ENCODE peak calls at places on chromosome 3, in four cellular contexts. Z is PC-3, U is HCT116, J is SK-N-SH. L is an unnamed sample.

GRCh38 chr3:98545940-98546339 is 14.2 kb downstream of the GPR15 start:
- DNase-seq in Z (no peak), U (no peak), J (no peak), L (no peak)

GRCh38 chr3:167487556-167487955 is 13.7 kb upstream of the SERPINI2 start:
- DNase-seq in Z (no peak), U (no peak), J (no peak), L (no peak)

GRCh38 chr3:65672876-65673815 is 365.6 kb downstream of the MAGI1 start:
- DNase-seq in Z (peak), U (peak), J (peak), L (peak)

GRCh38 chr3:52790741-52791140 is 3.9 kb upstream of the ITIH3 start:
- DNase-seq in Z (no peak), U (no peak), J (no peak), L (no peak)

GRCh38 chr3:195462308-195462610 is 19.4 kb upstream of the ACAP2 start:
- DNase-seq in Z (peak), U (no peak), J (no peak), L (no peak)

GRCh38 chr3:140378571-140379340 is 299.1 kb upstream of the TRIM42 start:
- DNase-seq in Z (no peak), U (no peak), J (no peak), L (no peak)

GRCh38 chr3:112803472-112803871 is 43.2 kb downstream of the CD200R1L start:
- DNase-seq in Z (no peak), U (no peak), J (no peak), L (no peak)

GRCh38 chr3:175121225-175121624 is 262.1 kb downstream of the NAALADL2 start:
- DNase-seq in Z (peak), U (peak), J (no peak), L (no peak)

GRCh38 chr3:120622870-120623718 is 27.0 kb downstream of the NDUFB4 start:
- DNase-seq in Z (peak), U (peak), J (no peak), L (peak)

GRCh38 chr3:4782095-4782494 is 197.1 kb upstream of the BHLHE40 start:
- DNase-seq in Z (no peak), U (no peak), J (no peak), L (no peak)

GRCh38 chr3:21705769-21706168 is 45.2 kb downstream of the ZNF385D start:
- DNase-seq in Z (peak), U (no peak), J (no peak), L (no peak)

GRCh38 chr3:171415070-171415469 is 45.1 kb downstream of the TNIK start:
- DNase-seq in Z (peak), U (no peak), J (no peak), L (no peak)

GRCh38 chr3:51955893-51956770 is 951 bp downstream of the GPR62 start:
- DNase-seq in Z (no peak), U (no peak), J (peak), L (no peak)

GRCh38 chr3:23130406-23130805 is 72.7 kb upstream of the UBE2E2 start:
- DNase-seq in Z (no peak), U (no peak), J (no peak), L (no peak)

GRCh38 chr3:174786825-174787224 is 72.3 kb upstream of the NAALADL2 start:
- DNase-seq in Z (no peak), U (no peak), J (no peak), L (no peak)

GRCh38 chr3:125120370-125121122 is 64.7 kb upstream of the HEG1 start:
- DNase-seq in Z (no peak), U (no peak), J (no peak), L (no peak)

GRCh38 chr3:183427206-183428139 is 946 bp downstream of the MCF2L2 start:
- DNase-seq in Z (no peak), U (no peak), J (peak), L (no peak)

GRCh38 chr3:120634539-120634938 is 38.4 kb downstream of the NDUFB4 start:
- DNase-seq in Z (no peak), U (no peak), J (no peak), L (no peak)

GRCh38 chr3:175163686-175164085 is 304.6 kb downstream of the NAALADL2 start:
- DNase-seq in Z (peak), U (no peak), J (no peak), L (no peak)

GRCh38 chr3:115999001-115999400 is 375.7 kb downstream of the GAP43 start:
- DNase-seq in Z (no peak), U (no peak), J (no peak), L (no peak)

GRCh38 chr3:127751163-127751621 is 71.1 kb downstream of the MGLL start:
- DNase-seq in Z (peak), U (no peak), J (peak), L (no peak)
- H3K27ac ChIP-seq in Z (peak), U (no peak), J (no peak), L (no peak)

GRCh38 chr3:197082871-197083270 is 53.3 kb upstream of the MELTF start:
- DNase-seq in Z (no peak), U (no peak), J (no peak), L (no peak)
- H3K4me2 ChIP-seq in Z (no peak), U (no peak), J (no peak), L (no peak)

DNA sequence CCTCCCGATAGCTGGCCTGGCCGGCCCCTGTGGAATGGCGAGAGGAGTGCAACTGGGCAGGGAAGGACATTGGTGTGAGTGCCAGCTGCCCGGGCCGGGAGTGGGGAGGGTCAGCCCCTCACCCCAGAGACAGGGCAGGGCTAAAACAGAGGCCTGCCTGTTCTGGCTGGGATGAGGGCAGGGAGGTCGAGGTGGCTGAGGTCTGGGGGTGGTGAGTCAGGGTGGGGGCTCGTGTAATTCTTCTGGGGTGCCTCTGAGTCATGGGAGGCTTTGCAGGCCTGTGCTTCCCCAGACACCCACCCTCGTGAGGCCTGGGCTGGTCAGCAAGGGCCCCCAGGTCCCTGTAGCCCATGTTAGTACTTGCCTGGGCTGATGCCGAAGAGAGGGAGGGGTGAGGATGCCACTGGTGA is 1.5 kb downstream of the SEMA3B start:
- DNase-seq in Z (no peak), U (no peak), J (no peak), L (no peak)
- H3K27ac ChIP-seq in Z (peak), U (peak), J (no peak), L (no peak)

GRCh38 chr3:45560270-45561020 is 34.1 kb upstream of the LIMD1 start:
- DNase-seq in Z (no peak), U (no peak), J (no peak), L (no peak)
- H3K4me2 ChIP-seq in Z (no peak), U (no peak), J (no peak), L (no peak)

DNA sequence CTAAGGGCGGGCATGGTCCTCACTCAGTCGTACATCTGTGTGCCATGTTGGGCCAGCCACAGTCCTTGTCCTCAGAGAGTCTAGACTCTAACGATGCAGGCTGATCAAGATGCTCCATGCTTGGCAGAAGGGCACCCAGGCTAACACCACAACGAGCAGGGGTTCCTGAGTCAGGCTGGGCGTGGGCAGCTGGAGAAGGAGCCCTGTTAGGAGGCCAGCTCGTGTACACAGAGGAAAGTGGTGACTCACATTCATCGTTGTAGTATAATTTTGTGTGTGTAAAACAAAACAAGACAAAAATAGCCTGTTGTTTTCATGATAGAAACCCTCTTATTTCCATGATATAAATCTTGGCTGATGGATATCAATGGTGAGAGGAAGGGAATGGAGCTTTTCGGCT is 80.9 kb downstream of the CCK start:
- DNase-seq in Z (peak), U (no peak), J (no peak), L (no peak)
- H3K27ac ChIP-seq in Z (peak), U (no peak), J (no peak), L (no peak)

GRCh38 chr3:197953881-197954280 is 3.9 kb downstream of the RPL35A start:
- DNase-seq in Z (no peak), U (no peak), J (no peak), L (no peak)
- H3K4me2 ChIP-seq in Z (peak), U (no peak), J (peak), L (peak)

GRCh38 chr3:47910777-47911440 is 105.3 kb downstream of the MAP4 start:
- DNase-seq in Z (peak), U (peak), J (peak), L (no peak)

GRCh38 chr3:47908744-47909143 is 105.8 kb downstream of the DHX30 start:
- DNase-seq in Z (no peak), U (no peak), J (no peak), L (no peak)

GRCh38 chr3:47912006-47912504 is 104.2 kb downstream of the MAP4 start:
- DNase-seq in Z (no peak), U (no peak), J (no peak), L (no peak)

GRCh38 chr3:47909607-47910006 is 106.6 kb downstream of the MAP4 start:
- DNase-seq in Z (no peak), U (no peak), J (no peak), L (no peak)

DNA sequence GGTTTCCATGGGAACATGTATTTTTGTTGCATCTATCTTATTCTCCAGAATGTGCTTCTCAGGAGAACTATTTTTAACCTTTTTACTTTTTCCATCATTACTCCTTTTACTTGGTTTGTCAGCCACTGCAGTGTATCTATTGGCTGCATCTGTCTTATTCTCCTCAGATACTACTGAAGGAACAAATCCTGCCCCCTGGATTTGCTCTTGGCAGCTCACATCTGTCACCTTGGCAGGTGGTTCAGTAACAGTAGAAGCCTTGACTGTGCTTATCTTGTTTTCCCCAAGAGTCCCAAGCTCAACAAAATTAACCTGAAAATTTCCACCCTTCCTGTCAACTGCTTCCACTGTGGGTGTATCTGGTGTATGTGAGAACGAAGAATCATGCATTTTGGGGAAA is 106.0 kb downstream of the MAP4 start:
- DNase-seq in Z (no peak), U (no peak), J (no peak), L (no peak)
- H3K27ac ChIP-seq in Z (peak), U (peak), J (peak), L (no peak)

L was measured in DND-41.